ENCODE peak calls at places on chromosomes 11 and 22, in nine cellular contexts. One of them, this sample, is unnamed.

GRCh38 chr22:33018232-33018864 is 39.8 kb downstream of the SYN3 start:
- DNase-seq in lower lobe of right lung: peak
- DNase-seq in kidney: no peak
- DNase-seq in hepatocyte: peak
- DNase-seq in thoracic aorta: no peak
- DNase-seq in heart right ventricle: peak
- DNase-seq in CD8-positive, alpha-beta memory T cell: peak
- DNase-seq in body of pancreas: peak
- DNase-seq in uterus: peak
- DNase-seq in this sample: no peak

GRCh38 chr22:27629908-27630733 is 171.4 kb downstream of the MN1 start:
- DNase-seq in lower lobe of right lung: no peak
- DNase-seq in kidney: no peak
- DNase-seq in hepatocyte: no peak
- DNase-seq in thoracic aorta: no peak
- DNase-seq in heart right ventricle: no peak
- DNase-seq in CD8-positive, alpha-beta memory T cell: no peak
- DNase-seq in body of pancreas: no peak
- DNase-seq in uterus: no peak
- DNase-seq in this sample: no peak

GRCh38 chr22:38233427-38233826 is 31.6 kb downstream of the MAFF start:
- DNase-seq in lower lobe of right lung: no peak
- DNase-seq in kidney: no peak
- DNase-seq in hepatocyte: no peak
- DNase-seq in thoracic aorta: no peak
- DNase-seq in heart right ventricle: no peak
- DNase-seq in CD8-positive, alpha-beta memory T cell: no peak
- DNase-seq in body of pancreas: no peak
- DNase-seq in uterus: no peak
- DNase-seq in this sample: no peak

GRCh38 chr22:39574779-39575551 is 4.4 kb downstream of the CACNA1I start:
- DNase-seq in lower lobe of right lung: no peak
- DNase-seq in kidney: no peak
- DNase-seq in hepatocyte: peak
- DNase-seq in thoracic aorta: no peak
- DNase-seq in heart right ventricle: no peak
- DNase-seq in CD8-positive, alpha-beta memory T cell: no peak
- DNase-seq in body of pancreas: no peak
- DNase-seq in uterus: no peak
- DNase-seq in this sample: no peak

GRCh38 chr22:39967996-39968968 is 8.1 kb downstream of the TMA7B start:
- DNase-seq in lower lobe of right lung: no peak
- DNase-seq in kidney: no peak
- DNase-seq in hepatocyte: no peak
- DNase-seq in thoracic aorta: no peak
- DNase-seq in heart right ventricle: peak
- DNase-seq in CD8-positive, alpha-beta memory T cell: no peak
- DNase-seq in body of pancreas: peak
- DNase-seq in uterus: peak
- DNase-seq in this sample: no peak

GRCh38 chr22:37525073-37525745 is 6.0 kb upstream of the CARD10 start:
- DNase-seq in lower lobe of right lung: no peak
- DNase-seq in kidney: peak
- DNase-seq in hepatocyte: peak
- DNase-seq in thoracic aorta: no peak
- DNase-seq in heart right ventricle: no peak
- DNase-seq in CD8-positive, alpha-beta memory T cell: no peak
- DNase-seq in body of pancreas: no peak
- DNase-seq in uterus: no peak
- DNase-seq in this sample: no peak

GRCh38 chr11:69060806-69061712 is 12.3 kb downstream of the TPCN2 start:
- DNase-seq in lower lobe of right lung: no peak
- DNase-seq in kidney: no peak
- DNase-seq in hepatocyte: no peak
- DNase-seq in thoracic aorta: no peak
- DNase-seq in heart right ventricle: no peak
- DNase-seq in CD8-positive, alpha-beta memory T cell: no peak
- DNase-seq in body of pancreas: no peak
- DNase-seq in uterus: no peak
- DNase-seq in this sample: no peak

GRCh38 chr11:125404811-125405481 is 91.1 kb downstream of the FEZ1 start:
- DNase-seq in lower lobe of right lung: peak
- DNase-seq in kidney: peak
- DNase-seq in hepatocyte: peak
- DNase-seq in thoracic aorta: no peak
- DNase-seq in heart right ventricle: peak
- DNase-seq in CD8-positive, alpha-beta memory T cell: peak
- DNase-seq in body of pancreas: peak
- DNase-seq in uterus: peak
- DNase-seq in this sample: peak

GRCh38 chr11:13761712-13762111 is 93.2 kb downstream of the FAR1 start:
- DNase-seq in lower lobe of right lung: no peak
- DNase-seq in kidney: no peak
- DNase-seq in hepatocyte: no peak
- DNase-seq in thoracic aorta: no peak
- DNase-seq in heart right ventricle: no peak
- DNase-seq in CD8-positive, alpha-beta memory T cell: no peak
- DNase-seq in body of pancreas: no peak
- DNase-seq in uterus: no peak
- DNase-seq in this sample: no peak

GRCh38 chr11:82814379-82814778 is 80.7 kb upstream of the FAM181B start:
- DNase-seq in lower lobe of right lung: no peak
- DNase-seq in kidney: no peak
- DNase-seq in hepatocyte: no peak
- DNase-seq in thoracic aorta: no peak
- DNase-seq in heart right ventricle: no peak
- DNase-seq in CD8-positive, alpha-beta memory T cell: no peak
- DNase-seq in body of pancreas: no peak
- DNase-seq in uterus: no peak
- DNase-seq in this sample: no peak

GRCh38 chr11:16587670-16588069 is 150.8 kb upstream of the C11orf58 start:
- DNase-seq in lower lobe of right lung: no peak
- DNase-seq in kidney: no peak
- DNase-seq in hepatocyte: no peak
- DNase-seq in thoracic aorta: no peak
- DNase-seq in heart right ventricle: no peak
- DNase-seq in CD8-positive, alpha-beta memory T cell: no peak
- DNase-seq in body of pancreas: peak
- DNase-seq in uterus: no peak
- DNase-seq in this sample: no peak

GRCh38 chr11:133047036-133047800 is 485.1 kb downstream of the OPCML start:
- DNase-seq in lower lobe of right lung: no peak
- DNase-seq in kidney: no peak
- DNase-seq in hepatocyte: no peak
- DNase-seq in thoracic aorta: no peak
- DNase-seq in heart right ventricle: no peak
- DNase-seq in CD8-positive, alpha-beta memory T cell: no peak
- DNase-seq in body of pancreas: no peak
- DNase-seq in uterus: no peak
- DNase-seq in this sample: no peak

GRCh38 chr11:97667057-97667456 is 1277.2 kb downstream of the JRKL start:
- DNase-seq in lower lobe of right lung: no peak
- DNase-seq in kidney: no peak
- DNase-seq in hepatocyte: no peak
- DNase-seq in thoracic aorta: no peak
- DNase-seq in heart right ventricle: no peak
- DNase-seq in CD8-positive, alpha-beta memory T cell: no peak
- DNase-seq in body of pancreas: no peak
- DNase-seq in uterus: no peak
- DNase-seq in this sample: no peak

GRCh38 chr11:3123761-3124733 is 41.1 kb downstream of the OSBPL5 start:
- DNase-seq in lower lobe of right lung: peak
- DNase-seq in kidney: peak
- DNase-seq in hepatocyte: peak
- DNase-seq in thoracic aorta: peak
- DNase-seq in heart right ventricle: peak
- DNase-seq in CD8-positive, alpha-beta memory T cell: no peak
- DNase-seq in body of pancreas: peak
- DNase-seq in uterus: peak
- DNase-seq in this sample: peak

GRCh38 chr11:534592-535518 is 521 bp downstream of the HRAS start:
- DNase-seq in lower lobe of right lung: peak
- DNase-seq in kidney: peak
- DNase-seq in hepatocyte: peak
- DNase-seq in thoracic aorta: no peak
- DNase-seq in heart right ventricle: no peak
- DNase-seq in CD8-positive, alpha-beta memory T cell: no peak
- DNase-seq in body of pancreas: no peak
- DNase-seq in uterus: no peak
- DNase-seq in this sample: peak

GRCh38 chr11:133579165-133580031 is 47.1 kb upstream of the OPCML start:
- DNase-seq in lower lobe of right lung: no peak
- DNase-seq in kidney: peak
- DNase-seq in hepatocyte: no peak
- DNase-seq in thoracic aorta: no peak
- DNase-seq in heart right ventricle: no peak
- DNase-seq in CD8-positive, alpha-beta memory T cell: no peak
- DNase-seq in body of pancreas: no peak
- DNase-seq in uterus: no peak
- DNase-seq in this sample: no peak

GRCh38 chr11:66367561-66368312 is 3.8 kb downstream of the SLC29A2 start:
- DNase-seq in lower lobe of right lung: no peak
- DNase-seq in kidney: no peak
- DNase-seq in hepatocyte: peak
- DNase-seq in thoracic aorta: no peak
- DNase-seq in heart right ventricle: no peak
- DNase-seq in CD8-positive, alpha-beta memory T cell: no peak
- DNase-seq in body of pancreas: no peak
- DNase-seq in uterus: no peak
- DNase-seq in this sample: no peak

GRCh38 chr22:30790366-30790765 is 95.7 kb downstream of the OSBP2 start:
- DNase-seq in lower lobe of right lung: no peak
- DNase-seq in kidney: no peak
- DNase-seq in hepatocyte: no peak
- DNase-seq in thoracic aorta: no peak
- DNase-seq in heart right ventricle: no peak
- DNase-seq in CD8-positive, alpha-beta memory T cell: no peak
- DNase-seq in body of pancreas: no peak
- DNase-seq in uterus: no peak
- DNase-seq in this sample: no peak

GRCh38 chr11:10792385-10793068 is 16.2 kb downstream of the EIF4G2 start:
- DNase-seq in lower lobe of right lung: peak
- DNase-seq in kidney: peak
- DNase-seq in hepatocyte: peak
- DNase-seq in thoracic aorta: peak
- DNase-seq in heart right ventricle: peak
- DNase-seq in CD8-positive, alpha-beta memory T cell: peak
- DNase-seq in body of pancreas: peak
- DNase-seq in uterus: peak
- DNase-seq in this sample: peak

GRCh38 chr22:27993774-27994350 is 74.8 kb upstream of the PITPNB start:
- DNase-seq in lower lobe of right lung: peak
- DNase-seq in kidney: no peak
- DNase-seq in hepatocyte: no peak
- DNase-seq in thoracic aorta: no peak
- DNase-seq in heart right ventricle: no peak
- DNase-seq in CD8-positive, alpha-beta memory T cell: no peak
- DNase-seq in body of pancreas: no peak
- DNase-seq in uterus: peak
- DNase-seq in this sample: peak

GRCh38 chr11:117438371-117439000 is 110.8 kb downstream of the CEP164 start:
- DNase-seq in lower lobe of right lung: no peak
- DNase-seq in kidney: no peak
- DNase-seq in hepatocyte: peak
- DNase-seq in thoracic aorta: no peak
- DNase-seq in heart right ventricle: no peak
- DNase-seq in CD8-positive, alpha-beta memory T cell: no peak
- DNase-seq in body of pancreas: no peak
- DNase-seq in uterus: no peak
- DNase-seq in this sample: no peak

GRCh38 chr11:77542296-77542695 is 47.5 kb upstream of the AQP11 start:
- DNase-seq in lower lobe of right lung: no peak
- DNase-seq in kidney: no peak
- DNase-seq in hepatocyte: no peak
- DNase-seq in thoracic aorta: no peak
- DNase-seq in heart right ventricle: no peak
- DNase-seq in CD8-positive, alpha-beta memory T cell: no peak
- DNase-seq in body of pancreas: no peak
- DNase-seq in uterus: no peak
- DNase-seq in this sample: no peak

GRCh38 chr11:76410771-76411423 is 29.8 kb downstream of the GVQW3 start:
- DNase-seq in lower lobe of right lung: no peak
- DNase-seq in kidney: peak
- DNase-seq in hepatocyte: no peak
- DNase-seq in thoracic aorta: no peak
- DNase-seq in heart right ventricle: no peak
- DNase-seq in CD8-positive, alpha-beta memory T cell: no peak
- DNase-seq in body of pancreas: no peak
- DNase-seq in uterus: no peak
- DNase-seq in this sample: no peak

GRCh38 chr11:76408171-76408965 is 27.2 kb downstream of the GVQW3 start:
- DNase-seq in lower lobe of right lung: no peak
- DNase-seq in kidney: no peak
- DNase-seq in hepatocyte: no peak
- DNase-seq in thoracic aorta: no peak
- DNase-seq in heart right ventricle: no peak
- DNase-seq in CD8-positive, alpha-beta memory T cell: no peak
- DNase-seq in body of pancreas: no peak
- DNase-seq in uterus: no peak
- DNase-seq in this sample: no peak
- H3K27ac ChIP-seq in lower lobe of right lung: no peak
- H3K27ac ChIP-seq in kidney: no peak
- H3K27ac ChIP-seq in hepatocyte: no peak
- H3K27ac ChIP-seq in thoracic aorta: no peak
- H3K27ac ChIP-seq in heart right ventricle: no peak
- H3K27ac ChIP-seq in CD8-positive, alpha-beta memory T cell: no peak
- H3K27ac ChIP-seq in body of pancreas: no peak
- H3K27ac ChIP-seq in uterus: no peak
- H3K27ac ChIP-seq in this sample: no peak

GRCh38 chr11:46345131-46345597 is 2.1 kb upstream of the DGKZ start:
- DNase-seq in lower lobe of right lung: peak
- DNase-seq in kidney: peak
- DNase-seq in hepatocyte: no peak
- DNase-seq in thoracic aorta: no peak
- DNase-seq in heart right ventricle: peak
- DNase-seq in CD8-positive, alpha-beta memory T cell: no peak
- DNase-seq in body of pancreas: peak
- DNase-seq in uterus: peak
- DNase-seq in this sample: peak
- H3K27ac ChIP-seq in lower lobe of right lung: peak
- H3K27ac ChIP-seq in kidney: peak
- H3K27ac ChIP-seq in hepatocyte: no peak
- H3K27ac ChIP-seq in thoracic aorta: no peak
- H3K27ac ChIP-seq in heart right ventricle: peak
- H3K27ac ChIP-seq in CD8-positive, alpha-beta memory T cell: peak
- H3K27ac ChIP-seq in body of pancreas: peak
- H3K27ac ChIP-seq in uterus: peak
- H3K27ac ChIP-seq in this sample: no peak

GRCh38 chr11:9077164-9077563 is 14.2 kb downstream of the SCUBE2 start:
- DNase-seq in lower lobe of right lung: no peak
- DNase-seq in kidney: no peak
- DNase-seq in hepatocyte: no peak
- DNase-seq in thoracic aorta: no peak
- DNase-seq in heart right ventricle: no peak
- DNase-seq in CD8-positive, alpha-beta memory T cell: no peak
- DNase-seq in body of pancreas: no peak
- DNase-seq in uterus: no peak
- DNase-seq in this sample: no peak
- H3K27ac ChIP-seq in lower lobe of right lung: no peak
- H3K27ac ChIP-seq in kidney: no peak
- H3K27ac ChIP-seq in hepatocyte: no peak
- H3K27ac ChIP-seq in thoracic aorta: no peak
- H3K27ac ChIP-seq in heart right ventricle: no peak
- H3K27ac ChIP-seq in CD8-positive, alpha-beta memory T cell: no peak
- H3K27ac ChIP-seq in body of pancreas: no peak
- H3K27ac ChIP-seq in uterus: no peak
- H3K27ac ChIP-seq in this sample: no peak

GRCh38 chr11:131629925-131630324 is 259.5 kb downstream of the NTM start:
- DNase-seq in lower lobe of right lung: no peak
- DNase-seq in kidney: no peak
- DNase-seq in hepatocyte: no peak
- DNase-seq in thoracic aorta: no peak
- DNase-seq in heart right ventricle: no peak
- DNase-seq in CD8-positive, alpha-beta memory T cell: no peak
- DNase-seq in body of pancreas: no peak
- DNase-seq in uterus: no peak
- DNase-seq in this sample: no peak
- H3K27ac ChIP-seq in lower lobe of right lung: no peak
- H3K27ac ChIP-seq in kidney: no peak
- H3K27ac ChIP-seq in hepatocyte: no peak
- H3K27ac ChIP-seq in thoracic aorta: no peak
- H3K27ac ChIP-seq in heart right ventricle: no peak
- H3K27ac ChIP-seq in CD8-positive, alpha-beta memory T cell: no peak
- H3K27ac ChIP-seq in body of pancreas: no peak
- H3K27ac ChIP-seq in uterus: no peak
- H3K27ac ChIP-seq in this sample: no peak

This sample was measured in tibial artery.